ENCODE peak calls at places on chromosomes 3 and 15, in five cellular contexts. R is naive thymus-derived CD8-positive, alpha-beta T cell; I is stomach; M is B cell; Z is AG09309. B is an unnamed sample.

GRCh38 chr15:38461089-38461833 is 7.3 kb downstream of the FAM98B start:
- DNase-seq in R (no peak), Z (no peak), M (no peak), I (no peak), B (no peak)

GRCh38 chr3:134956395-134956794 is 161.3 kb downstream of the EPHB1 start:
- DNase-seq in M (no peak), I (no peak), Z (no peak), R (no peak), B (no peak)

GRCh38 chr3:78116874-78117273 is 1077.0 kb downstream of the ROBO2 start:
- DNase-seq in Z (peak), I (no peak), R (no peak), M (no peak), B (no peak)

GRCh38 chr3:37961622-37962455 is 28.7 kb upstream of the VILL start:
- DNase-seq in I (no peak), M (no peak), Z (no peak), R (no peak), B (no peak)

GRCh38 chr3:52222319-52223221 is 2.9 kb downstream of the TLR9 start:
- DNase-seq in I (no peak), Z (no peak), R (no peak), M (no peak), B (no peak)

GRCh38 chr15:40787344-40787841 is 17.6 kb downstream of the C15orf62 start:
- DNase-seq in I (peak), Z (peak), R (peak), M (no peak), B (peak)

GRCh38 chr3:118838871-118839270 is 195.8 kb downstream of the IGSF11 start:
- DNase-seq in M (no peak), Z (no peak), R (no peak), I (no peak), B (no peak)

GRCh38 chr3:101509811-101510210 is 3.2 kb downstream of the SENP7 start:
- DNase-seq in R (no peak), M (no peak), I (no peak), Z (peak), B (no peak)

GRCh38 chr15:52496776-52497470 is 31.8 kb downstream of the MYO5A start:
- DNase-seq in R (no peak), I (no peak), Z (no peak), M (no peak), B (no peak)

GRCh38 chr15:73946795-73947370 is 20.6 kb downstream of the LOXL1 start:
- DNase-seq in R (no peak), I (no peak), M (no peak), Z (no peak), B (no peak)

GRCh38 chr3:123660276-123660675 is 75.4 kb upstream of the HACD2 start:
- DNase-seq in M (no peak), I (no peak), Z (no peak), R (no peak), B (no peak)

GRCh38 chr3:183254816-183255730 is 2.0 kb downstream of the B3GNT5 start:
- DNase-seq in R (no peak), Z (no peak), I (peak), M (no peak), B (no peak)

GRCh38 chr3:149593416-149594160 is 64.2 kb downstream of the WWTR1 start:
- DNase-seq in Z (no peak), M (no peak), R (no peak), I (no peak), B (no peak)

GRCh38 chr15:64681424-64682024 is 93.9 kb downstream of the RBPMS2 start:
- DNase-seq in I (peak), R (no peak), M (no peak), Z (no peak), B (peak)

GRCh38 chr3:50606596-50606995 is 5.0 kb downstream of the CISH start:
- DNase-seq in I (no peak), M (no peak), Z (no peak), R (peak), B (no peak)

GRCh38 chr3:142366434-142366833 is 81.4 kb downstream of the XRN1 start:
- DNase-seq in M (no peak), I (no peak), R (no peak), Z (no peak), B (no peak)

B was measured in prostate gland.